ENCODE peak calls at places on chromosomes 11 and 22, in six cellular contexts. Z is H1, K is HCT116, C is GM12878, J is HepG2, H is K562. W is an unnamed sample.

GRCh38 chr11:554824-555499 is 5.6 kb downstream of the LMNTD2 start:
- DNase-seq in Z (peak), K (peak), C (no peak), J (peak), H (peak), W (peak)

GRCh38 chr11:57539342-57539741 is 1.9 kb downstream of the SMTNL1 start:
- DNase-seq in Z (no peak), K (no peak), C (no peak), J (no peak), H (no peak), W (no peak)

GRCh38 chr22:46131151-46131587 is 19.2 kb upstream of the PPARA start:
- DNase-seq in Z (peak), K (no peak), C (no peak), J (no peak), H (peak), W (no peak)

GRCh38 chr11:128965485-128965884 is 22.8 kb upstream of the TP53AIP1 start:
- DNase-seq in Z (no peak), K (no peak), C (peak), J (no peak), H (no peak), W (no peak)

GRCh38 chr11:8744423-8744822 is 61.8 kb downstream of the RPL27A start:
- DNase-seq in Z (no peak), K (no peak), C (no peak), J (no peak), H (no peak), W (no peak)

GRCh38 chr11:110818032-110818687 is 105.9 kb upstream of the ARHGAP20 start:
- DNase-seq in Z (no peak), K (peak), C (no peak), J (no peak), H (no peak), W (no peak)

GRCh38 chr22:23266780-23267179 is 86.5 kb downstream of the BCR start:
- DNase-seq in Z (no peak), K (no peak), C (no peak), J (no peak), H (peak), W (no peak)

GRCh38 chr22:46373166-46373565 is 37.7 kb downstream of the TRMU start:
- DNase-seq in Z (no peak), K (no peak), C (no peak), J (no peak), H (no peak), W (no peak)

GRCh38 chr11:61413496-61413895 is 16.3 kb downstream of the CPSF7 start:
- DNase-seq in Z (no peak), K (no peak), C (no peak), J (no peak), H (no peak), W (no peak)

GRCh38 chr22:41512421-41513194 is 31.7 kb downstream of the POLR3H start:
- DNase-seq in Z (peak), K (peak), C (no peak), J (peak), H (peak), W (peak)

GRCh38 chr11:125990244-125990643 is 44.4 kb downstream of the VSIG10L2 start:
- DNase-seq in Z (no peak), K (no peak), C (no peak), J (no peak), H (no peak), W (no peak)

GRCh38 chr22:28989484-28989883 is 72.1 kb downstream of the C22orf31 start:
- DNase-seq in Z (no peak), K (no peak), C (no peak), J (no peak), H (no peak), W (no peak)

GRCh38 chr22:48746789-48747425 is 1080.8 kb downstream of the BRD1 start:
- DNase-seq in Z (peak), K (no peak), C (no peak), J (no peak), H (no peak), W (no peak)

GRCh38 chr11:76201056-76201455 is 5.2 kb downstream of the WNT11 start:
- DNase-seq in Z (no peak), K (no peak), C (no peak), J (no peak), H (no peak), W (no peak)

GRCh38 chr22:32587449-32587848 is 112.8 kb downstream of the FBXO7 start:
- DNase-seq in Z (no peak), K (no peak), C (no peak), J (no peak), H (no peak), W (no peak)

DNA sequence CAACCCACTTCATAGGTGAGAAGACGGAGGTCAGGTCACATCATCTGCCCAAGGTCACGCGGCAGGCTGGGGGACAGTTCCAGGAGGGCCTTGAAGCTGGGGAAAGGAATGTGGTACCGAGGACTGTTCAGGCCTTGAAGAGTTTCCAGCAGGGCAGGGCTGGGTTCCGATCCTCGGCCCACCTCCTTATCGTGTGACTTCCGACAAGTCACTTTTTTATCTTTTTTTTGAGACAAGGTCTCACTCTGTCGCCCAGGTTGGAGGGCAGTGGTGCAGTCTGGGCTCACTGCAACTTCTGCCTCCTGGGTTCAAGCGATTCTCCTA is 617 bp downstream of the NDUFS8 start:
- DNase-seq in Z (no peak), K (no peak), C (no peak), J (no peak), H (no peak), W (no peak)
- TF ChIP-seq ZNF274 in Z (no peak), K (no peak), C (no peak), J (no peak), H (no peak), W (no peak)

GRCh38 chr11:20881328-20882079 is 212.1 kb downstream of the NELL1 start:
- DNase-seq in Z (no peak), K (no peak), C (no peak), J (no peak), H (no peak), W (peak)
- TF ChIP-seq ZNF274 in Z (no peak), K (no peak), C (no peak), J (no peak), H (no peak), W (no peak)

DNA sequence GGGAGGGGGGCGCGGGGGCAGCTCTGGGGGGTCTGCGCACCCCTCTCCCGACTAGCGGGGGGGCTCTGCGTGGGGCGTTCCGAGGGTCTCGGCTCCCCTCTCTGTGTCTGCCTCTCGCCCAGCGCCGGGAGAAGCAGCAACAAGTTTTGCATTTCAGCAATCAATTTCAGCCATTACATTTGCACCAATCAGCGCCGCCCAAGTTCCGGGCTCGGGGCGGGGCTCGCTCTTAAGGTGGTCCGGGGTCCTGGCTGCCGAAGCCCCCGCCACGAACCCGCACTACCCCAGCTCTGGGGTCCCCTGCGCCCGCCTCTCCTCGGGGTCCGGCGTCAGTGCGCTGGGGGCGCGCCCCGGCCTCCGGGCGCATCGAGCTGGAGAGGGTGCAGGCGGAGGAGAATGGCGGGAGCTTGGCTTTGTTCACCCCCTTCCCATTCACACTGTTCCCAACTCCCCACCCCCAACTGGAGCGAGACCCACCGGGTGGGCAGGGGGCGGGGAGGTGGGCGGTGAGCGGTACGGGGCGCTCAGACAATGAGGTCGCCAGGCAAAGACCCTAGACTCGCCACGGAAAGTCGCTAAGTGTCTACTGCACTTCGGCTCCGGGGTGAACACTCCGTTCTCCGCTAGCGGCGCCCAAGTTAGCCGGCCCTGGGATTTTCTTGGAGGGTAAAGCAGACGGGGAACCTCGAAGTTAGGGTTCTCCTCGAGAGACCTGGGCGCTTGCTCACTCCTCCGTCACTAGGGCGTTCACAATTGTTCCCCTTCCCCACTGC is at the start of gene MN1:
- DNase-seq in Z (peak), K (no peak), C (no peak), J (no peak), H (no peak), W (no peak)
- TF ChIP-seq ZNF274 in Z (no peak), K (no peak), C (no peak), J (no peak), H (no peak), W (no peak)

GRCh38 chr22:24435861-24436351 is 8.5 kb downstream of the ADORA2A start:
- DNase-seq in Z (no peak), K (no peak), C (no peak), J (no peak), H (no peak), W (no peak)
- TF ChIP-seq ZNF274 in Z (no peak), K (no peak), C (no peak), J (no peak), H (no peak), W (no peak)

GRCh38 chr22:27984001-27984695 is 65.1 kb upstream of the PITPNB start:
- DNase-seq in Z (peak), K (no peak), C (no peak), J (no peak), H (no peak), W (no peak)
- TF ChIP-seq ZNF274 in Z (no peak), K (no peak), C (no peak), J (no peak), H (no peak), W (no peak)

GRCh38 chr11:34203377-34203801 is 98.0 kb downstream of the NAT10 start:
- DNase-seq in Z (no peak), K (no peak), C (no peak), J (peak), H (no peak), W (no peak)
- TF ChIP-seq ZNF274 in Z (no peak), K (no peak), C (no peak), J (no peak), H (no peak), W (no peak)